ENCODE peak calls at places on chromosomes 5 and 9, in four cellular contexts. B is CD8-positive, alpha-beta T cell; A is psoas muscle; U is right lobe of liver. H is an unnamed sample.

GRCh38 chr9:121886759-121887485 is 206.2 kb downstream of the TTLL11 start:
- DNase-seq in B (no peak), A (no peak), U (no peak), H (no peak)

GRCh38 chr9:93340091-93340490 is 111.4 kb upstream of the FAM120A start:
- DNase-seq in B (no peak), A (no peak), U (no peak), H (no peak)

GRCh38 chr5:147169399-147169798 is 65.4 kb upstream of the STK32A start:
- DNase-seq in B (no peak), A (no peak), U (peak; percentile 49), H (no peak)

GRCh38 chr5:109451161-109451560 is 41.4 kb upstream of the PJA2 start:
- DNase-seq in B (no peak), A (no peak), U (no peak), H (no peak)

GRCh38 chr9:34428325-34428958 is 29.9 kb downstream of the FAM219A start:
- DNase-seq in B (no peak), A (no peak), U (peak; percentile 49), H (no peak)

GRCh38 chr5:87138091-87138819 is 129.4 kb upstream of the RASA1 start:
- DNase-seq in B (no peak), A (no peak), U (no peak), H (no peak)

GRCh38 chr5:127907907-127908306 is 175.7 kb upstream of the SLC12A2 start:
- DNase-seq in B (no peak), A (no peak), U (no peak), H (no peak)

GRCh38 chr5:85109616-85110015 is 724.9 kb upstream of the EDIL3 start:
- DNase-seq in B (no peak), A (no peak), U (no peak), H (no peak)

GRCh38 chr9:93235278-93235960 is 51.5 kb downstream of the WNK2 start:
- DNase-seq in B (no peak), A (no peak), U (no peak), H (no peak)

GRCh38 chr5:91049800-91050199 is 333.3 kb downstream of the ARRDC3 start:
- DNase-seq in B (no peak), A (no peak), U (peak; percentile 22), H (no peak)

GRCh38 chr9:128276574-128277270 is 646 bp downstream of the SWI5 start:
- DNase-seq in B (peak; percentile 2), A (peak; percentile 35), U (peak; percentile 35), H (peak; percentile 8)

GRCh38 chr9:15421532-15421931 is 1.1 kb upstream of the SNAPC3 start:
- DNase-seq in B (no peak), A (no peak), U (no peak), H (no peak)

GRCh38 chr9:125561497-125562148 is 145.4 kb downstream of the MAPKAP1 start:
- DNase-seq in B (no peak), A (no peak), U (no peak), H (no peak)

GRCh38 chr9:133758228-133758627 is 20.1 kb upstream of the SARDH start:
- DNase-seq in B (no peak), A (no peak), U (no peak), H (no peak)

GRCh38 chr5:57335092-57335491 is 147.5 kb downstream of the ACTBL2 start:
- DNase-seq in B (no peak), A (no peak), U (no peak), H (no peak)

GRCh38 chr5:86929123-86929766 is 311.5 kb downstream of the COX7C start:
- DNase-seq in B (no peak), A (no peak), U (no peak), H (no peak)

DNA sequence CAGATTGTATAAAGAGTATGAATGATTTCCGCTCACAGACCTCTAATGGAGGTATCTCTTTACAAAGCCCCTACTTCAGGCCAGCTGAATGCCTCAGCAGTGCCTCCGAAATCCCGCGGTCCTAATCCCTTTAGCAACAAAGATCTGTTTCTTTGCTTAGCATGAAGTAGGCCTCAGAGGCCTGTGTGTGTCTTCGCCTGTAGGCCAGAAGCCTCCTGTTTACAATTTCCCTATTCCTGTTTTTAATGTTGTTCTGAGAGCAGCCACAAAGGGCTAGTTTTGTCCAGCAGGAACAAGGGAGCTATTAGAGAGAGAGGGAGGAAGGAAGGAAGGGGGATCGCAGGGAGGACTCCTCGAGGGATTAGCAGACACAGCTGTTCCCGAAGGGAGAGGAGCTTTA is 166.4 kb upstream of the SPRY4 start:
- DNase-seq in B (no peak), A (no peak), U (no peak), H (no peak)
- H3K4me1 ChIP-seq in B (no peaks in the 10 kb centered on the region), A (peaks cover 6% of the 10 kb centered on the region), U (peaks cover 18% of the 10 kb centered on the region), H (no peaks in the 10 kb centered on the region)

DNA sequence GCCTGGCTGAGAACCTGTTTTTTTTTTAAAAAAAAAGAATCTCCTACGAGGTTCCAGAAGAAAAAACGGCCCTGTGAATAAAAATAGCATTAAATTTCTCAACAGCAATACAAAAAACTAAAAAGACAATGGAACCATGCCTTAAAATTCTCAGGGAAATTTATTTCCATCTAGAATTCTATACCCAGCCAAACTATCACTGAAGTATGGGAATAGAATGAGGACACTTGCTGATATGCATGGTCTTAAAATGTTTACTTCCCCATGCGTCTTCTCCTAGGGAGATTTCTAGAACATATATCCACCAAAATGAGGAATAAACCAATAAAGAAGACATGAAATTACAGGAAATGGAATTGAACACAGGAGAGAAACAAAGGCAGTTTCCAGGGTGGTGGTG is 16.5 kb upstream of the NSMF start:
- DNase-seq in B (no peak), A (no peak), U (no peak), H (no peak)
- H3K9me3 ChIP-seq in B (no peaks in the 10 kb centered on the region), A (peaks cover 11% of the 10 kb centered on the region), U (no peaks in the 10 kb centered on the region), H (no peaks in the 10 kb centered on the region)

DNA sequence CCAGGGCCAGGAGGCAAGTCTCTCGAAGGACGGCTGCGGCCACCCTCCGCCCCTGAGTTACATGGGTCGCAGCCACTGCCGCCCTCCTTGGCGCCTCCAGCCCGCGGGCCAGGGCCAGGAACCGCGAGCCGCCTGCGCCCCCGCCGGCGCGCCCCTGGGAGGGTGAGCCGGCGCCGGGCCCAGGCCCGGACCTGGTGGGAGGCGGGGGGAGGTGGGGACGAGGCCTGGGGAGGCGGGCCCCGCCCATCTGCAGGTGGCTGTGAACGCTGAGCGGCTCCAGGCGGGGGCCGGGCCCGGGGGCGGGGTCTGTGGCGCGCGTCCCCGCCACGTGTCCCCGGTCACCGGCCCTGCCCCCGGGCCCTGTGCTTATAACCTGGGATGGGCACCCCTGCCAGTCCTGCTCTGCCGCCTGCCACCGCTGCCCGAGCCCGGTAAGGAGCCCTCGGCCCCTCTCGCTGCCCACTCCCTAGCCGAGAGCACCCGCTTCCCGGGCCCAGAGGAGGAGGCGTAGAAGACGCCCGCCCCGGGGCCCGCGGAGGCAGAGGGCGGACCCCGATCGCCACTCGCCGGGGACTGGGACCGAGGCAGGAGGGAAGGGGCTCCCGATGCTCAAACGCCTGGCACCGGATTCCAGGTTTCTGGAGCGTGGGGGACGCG is at the start of gene ASS1:
- DNase-seq in B (peak; percentile 24), A (peak; percentile 77), U (peak; percentile 92), H (no peak)
- H3K4me1 ChIP-seq in B (no peaks in the 10 kb centered on the region), A (peaks cover 24% of the 10 kb centered on the region), U (peaks cover 51% of the 10 kb centered on the region), H (no peaks in the 10 kb centered on the region)

DNA sequence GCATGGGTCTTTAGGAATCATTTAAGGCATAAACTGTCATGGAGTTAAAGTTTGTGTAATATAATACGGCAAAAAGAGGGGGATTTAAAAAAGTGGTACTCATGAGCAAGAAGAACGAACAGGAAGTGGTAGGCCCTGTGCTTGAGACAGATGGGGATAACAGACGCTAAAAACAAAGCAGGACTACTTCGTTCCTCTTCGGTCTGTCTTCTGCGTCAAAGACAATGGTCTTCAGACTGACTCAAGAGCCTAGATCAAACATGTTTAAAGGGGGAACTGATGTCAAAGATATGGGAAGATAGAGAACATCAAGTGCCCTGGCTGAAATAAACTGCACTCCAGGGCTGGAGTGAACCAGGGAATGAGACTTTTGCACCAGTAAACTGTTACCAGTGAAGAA is 59.8 kb upstream of the RFX3 start:
- DNase-seq in B (no peak), A (no peak), U (no peak), H (no peak)
- H3K9me3 ChIP-seq in B (peaks cover 4% of the 10 kb centered on the region), A (no peaks in the 10 kb centered on the region), U (no peaks in the 10 kb centered on the region), H (peaks cover 19% of the 10 kb centered on the region)

DNA sequence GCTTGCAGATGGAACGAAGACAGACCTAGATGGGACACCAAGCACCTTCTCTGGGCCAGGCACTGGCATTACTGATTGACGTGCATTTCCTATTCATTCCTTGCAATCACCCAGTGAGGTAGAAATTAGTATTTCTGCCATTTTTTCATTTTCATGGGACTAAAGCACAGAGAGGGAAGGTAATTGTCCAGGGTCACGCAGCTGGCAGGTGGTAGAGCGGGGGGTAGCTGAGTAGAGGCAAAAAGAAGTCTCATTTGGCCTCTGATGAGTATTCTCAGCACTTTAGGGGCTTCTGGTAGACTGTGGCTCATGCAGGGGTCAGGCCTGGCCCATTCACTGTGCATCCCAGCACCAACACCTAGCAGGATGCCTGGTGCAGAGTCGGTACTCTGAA is 19.5 kb upstream of the DUSP1 start:
- DNase-seq in B (no peak), A (no peak), U (no peak), H (no peak)
- H3K4me1 ChIP-seq in B (peaks cover 6% of the 10 kb centered on the region), A (peaks cover 65% of the 10 kb centered on the region), U (peaks cover 49% of the 10 kb centered on the region), H (no peaks in the 10 kb centered on the region)

GRCh38 chr5:141306630-141307029 is 2.8 kb upstream of the SLC25A2 start:
- DNase-seq in B (no peak), A (no peak), U (no peak), H (no peak)
- H3K9me3 ChIP-seq in B (peaks cover 20% of the 10 kb centered on the region), A (peaks cover 47% of the 10 kb centered on the region), U (peaks cover 14% of the 10 kb centered on the region), H (peaks cover 37% of the 10 kb centered on the region)

GRCh38 chr5:34585601-34586104 is 70.5 kb upstream of the RAI14 start:
- DNase-seq in B (no peak), A (no peak), U (no peak), H (no peak)

GRCh38 chr5:34582364-34582763 is 73.8 kb upstream of the RAI14 start:
- DNase-seq in B (no peak), A (no peak), U (no peak), H (no peak)

GRCh38 chr5:34586117-34586885 is 69.8 kb upstream of the RAI14 start:
- DNase-seq in B (no peak), A (no peak), U (no peak), H (no peak)

GRCh38 chr5:34583167-34583566 is 73.0 kb upstream of the RAI14 start:
- DNase-seq in B (no peak), A (no peak), U (no peak), H (no peak)

DNA sequence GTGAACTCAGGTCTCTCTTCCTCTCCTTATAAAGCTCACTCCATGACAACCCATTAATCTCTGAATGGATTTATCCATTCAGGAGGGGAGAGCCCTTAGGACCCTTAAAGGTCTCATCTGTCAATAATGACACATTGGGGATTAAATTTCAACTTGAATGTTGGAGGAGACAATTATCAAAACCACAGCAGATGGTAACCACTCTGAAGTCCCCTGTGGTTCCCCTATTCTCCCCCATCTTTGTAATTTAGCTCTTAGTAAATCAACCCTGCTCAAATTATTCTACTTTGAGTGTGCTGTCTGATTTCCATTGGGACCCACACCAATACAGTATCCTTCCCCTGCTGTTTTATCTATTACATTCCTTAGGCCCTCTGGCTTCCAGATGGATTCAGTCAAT is 72.0 kb upstream of the RAI14 start:
- DNase-seq in B (no peak), A (no peak), U (no peak), H (no peak)
- H3K4me1 ChIP-seq in B (no peaks in the 10 kb centered on the region), A (no peaks in the 10 kb centered on the region), U (no peaks in the 10 kb centered on the region), H (no peaks in the 10 kb centered on the region)

GRCh38 chr5:178981381-178981780 is 13.7 kb downstream of the GRM6 start:
- DNase-seq in B (no peak), A (no peak), U (no peak), H (no peak)
- H3K9me3 ChIP-seq in B (no peaks in the 10 kb centered on the region), A (peaks cover 24% of the 10 kb centered on the region), U (no peaks in the 10 kb centered on the region), H (no peaks in the 10 kb centered on the region)

H was measured in CD8-positive, alpha-beta memory T cell.